ENCODE peak calls at places on chromosomes 4 and X, in eight cellular contexts. One of them, this sample, is unnamed.

GRCh38 chrX:136630881-136631280 is 17.1 kb upstream of the CD40LG start:
- ATAC-seq in upper lobe of left lung: no peak
- ATAC-seq in heart left ventricle: no peak
- ATAC-seq in A549: no peak
- ATAC-seq in HepG2: no peak
- ATAC-seq in K562: no peak
- ATAC-seq in right lobe of liver: no peak
- ATAC-seq in IMR-90: no peak
- ATAC-seq in this sample: no peak

GRCh38 chr4:185305979-185306442 is 89.7 kb downstream of the LRP2BP start:
- ATAC-seq in upper lobe of left lung: no peak
- ATAC-seq in heart left ventricle: no peak
- ATAC-seq in A549: peak; percentile 19
- ATAC-seq in HepG2: no peak
- ATAC-seq in K562: no peak
- ATAC-seq in right lobe of liver: no peak
- ATAC-seq in IMR-90: peak; percentile 82
- ATAC-seq in this sample: no peak

GRCh38 chrX:10579018-10579752 is 41.2 kb downstream of the MID1 start:
- ATAC-seq in upper lobe of left lung: no peak
- ATAC-seq in heart left ventricle: no peak
- ATAC-seq in A549: peak; percentile 64
- ATAC-seq in HepG2: no peak
- ATAC-seq in K562: no peak
- ATAC-seq in right lobe of liver: peak; percentile 62
- ATAC-seq in IMR-90: no peak
- ATAC-seq in this sample: no peak

GRCh38 chr4:148007789-148008188 is 275.9 kb downstream of the ARHGAP10 start:
- ATAC-seq in upper lobe of left lung: peak; percentile 68
- ATAC-seq in heart left ventricle: peak; percentile 44
- ATAC-seq in A549: peak; percentile 25
- ATAC-seq in HepG2: no peak
- ATAC-seq in K562: no peak
- ATAC-seq in right lobe of liver: peak; percentile 66
- ATAC-seq in IMR-90: peak; percentile 25
- ATAC-seq in this sample: peak; percentile 33

GRCh38 chr4:185671496-185671895 is 136.2 kb upstream of the PDLIM3 start:
- ATAC-seq in upper lobe of left lung: no peak
- ATAC-seq in heart left ventricle: peak; percentile 57
- ATAC-seq in A549: no peak
- ATAC-seq in HepG2: no peak
- ATAC-seq in K562: no peak
- ATAC-seq in right lobe of liver: no peak
- ATAC-seq in IMR-90: no peak
- ATAC-seq in this sample: no peak

GRCh38 chrX:54639346-54640102 is 109.5 kb downstream of the GNL3L start:
- ATAC-seq in upper lobe of left lung: peak; percentile 98
- ATAC-seq in heart left ventricle: peak; percentile 99
- ATAC-seq in A549: peak; percentile 100
- ATAC-seq in HepG2: peak; percentile 96
- ATAC-seq in K562: peak; percentile 99
- ATAC-seq in right lobe of liver: peak; percentile 87
- ATAC-seq in IMR-90: peak; percentile 98
- ATAC-seq in this sample: peak; percentile 95

GRCh38 chr4:88938138-88938537 is 118.8 kb downstream of the FAM13A start:
- ATAC-seq in upper lobe of left lung: no peak
- ATAC-seq in heart left ventricle: no peak
- ATAC-seq in A549: no peak
- ATAC-seq in HepG2: no peak
- ATAC-seq in K562: no peak
- ATAC-seq in right lobe of liver: peak; percentile 72
- ATAC-seq in IMR-90: peak; percentile 86
- ATAC-seq in this sample: no peak

GRCh38 chr4:113978561-113979156 is 788 bp downstream of the ARSJ start:
- ATAC-seq in upper lobe of left lung: peak; percentile 48
- ATAC-seq in heart left ventricle: peak; percentile 29
- ATAC-seq in A549: peak; percentile 70
- ATAC-seq in HepG2: peak; percentile 25
- ATAC-seq in K562: no peak
- ATAC-seq in right lobe of liver: peak; percentile 44
- ATAC-seq in IMR-90: peak; percentile 2
- ATAC-seq in this sample: peak; percentile 25

GRCh38 chr4:36292551-36293188 is 11.3 kb downstream of the DTHD1 start:
- ATAC-seq in upper lobe of left lung: no peak
- ATAC-seq in heart left ventricle: no peak
- ATAC-seq in A549: no peak
- ATAC-seq in HepG2: no peak
- ATAC-seq in K562: no peak
- ATAC-seq in right lobe of liver: no peak
- ATAC-seq in IMR-90: no peak
- ATAC-seq in this sample: no peak

GRCh38 chr4:164462471-164462870 is 291.5 kb upstream of the SMIM31 start:
- ATAC-seq in upper lobe of left lung: no peak
- ATAC-seq in heart left ventricle: no peak
- ATAC-seq in A549: no peak
- ATAC-seq in HepG2: no peak
- ATAC-seq in K562: no peak
- ATAC-seq in right lobe of liver: no peak
- ATAC-seq in IMR-90: no peak
- ATAC-seq in this sample: no peak

GRCh38 chr4:128288689-128289106 is 1.1 kb upstream of the PGRMC2 start:
- ATAC-seq in upper lobe of left lung: no peak
- ATAC-seq in heart left ventricle: no peak
- ATAC-seq in A549: no peak
- ATAC-seq in HepG2: no peak
- ATAC-seq in K562: peak; percentile 6
- ATAC-seq in right lobe of liver: no peak
- ATAC-seq in IMR-90: no peak
- ATAC-seq in this sample: no peak

GRCh38 chr4:159856451-159856850 is 753.6 kb downstream of the RAPGEF2 start:
- ATAC-seq in upper lobe of left lung: no peak
- ATAC-seq in heart left ventricle: no peak
- ATAC-seq in A549: no peak
- ATAC-seq in HepG2: no peak
- ATAC-seq in K562: no peak
- ATAC-seq in right lobe of liver: no peak
- ATAC-seq in IMR-90: no peak
- ATAC-seq in this sample: no peak

GRCh38 chrX:39551748-39552147 is 546.0 kb downstream of the BCOR start:
- ATAC-seq in upper lobe of left lung: no peak
- ATAC-seq in heart left ventricle: no peak
- ATAC-seq in A549: no peak
- ATAC-seq in HepG2: no peak
- ATAC-seq in K562: no peak
- ATAC-seq in right lobe of liver: no peak
- ATAC-seq in IMR-90: no peak
- ATAC-seq in this sample: no peak

GRCh38 chr4:77833158-77833724 is 14.1 kb upstream of the CNOT6L start:
- ATAC-seq in upper lobe of left lung: no peak
- ATAC-seq in heart left ventricle: no peak
- ATAC-seq in A549: no peak
- ATAC-seq in HepG2: no peak
- ATAC-seq in K562: no peak
- ATAC-seq in right lobe of liver: no peak
- ATAC-seq in IMR-90: no peak
- ATAC-seq in this sample: no peak

GRCh38 chr4:8401665-8402064 is 38.9 kb downstream of the ACOX3 start:
- ATAC-seq in upper lobe of left lung: no peak
- ATAC-seq in heart left ventricle: no peak
- ATAC-seq in A549: no peak
- ATAC-seq in HepG2: no peak
- ATAC-seq in K562: no peak
- ATAC-seq in right lobe of liver: no peak
- ATAC-seq in IMR-90: no peak
- ATAC-seq in this sample: no peak

GRCh38 chr4:24583451-24584174 is 741 bp downstream of the DHX15 start:
- ATAC-seq in upper lobe of left lung: peak; percentile 75
- ATAC-seq in heart left ventricle: peak; percentile 60
- ATAC-seq in A549: peak; percentile 72
- ATAC-seq in HepG2: peak; percentile 62
- ATAC-seq in K562: peak; percentile 68
- ATAC-seq in right lobe of liver: peak; percentile 51
- ATAC-seq in IMR-90: peak; percentile 50
- ATAC-seq in this sample: peak; percentile 26
- TF ChIP-seq POLR2A in upper lobe of left lung: no peak
- TF ChIP-seq POLR2A in heart left ventricle: no peak
- TF ChIP-seq POLR2A in A549: no peak
- TF ChIP-seq POLR2A in HepG2: no peak
- TF ChIP-seq POLR2A in K562: no peak
- TF ChIP-seq POLR2A in right lobe of liver: no peak
- TF ChIP-seq POLR2A in IMR-90: peak; percentile 13
- TF ChIP-seq POLR2A in this sample: no peak

GRCh38 chrX:80810365-80810978 is 795 bp upstream of the BRWD3 start:
- ATAC-seq in upper lobe of left lung: no peak
- ATAC-seq in heart left ventricle: no peak
- ATAC-seq in A549: no peak
- ATAC-seq in HepG2: peak; percentile 22
- ATAC-seq in K562: no peak
- ATAC-seq in right lobe of liver: no peak
- ATAC-seq in IMR-90: no peak
- ATAC-seq in this sample: no peak

GRCh38 chrX:80808854-80809493 is 703 bp downstream of the BRWD3 start:
- ATAC-seq in upper lobe of left lung: no peak
- ATAC-seq in heart left ventricle: no peak
- ATAC-seq in A549: peak; percentile 55
- ATAC-seq in HepG2: peak; percentile 42
- ATAC-seq in K562: peak; percentile 13
- ATAC-seq in right lobe of liver: peak; percentile 8
- ATAC-seq in IMR-90: no peak
- ATAC-seq in this sample: no peak

GRCh38 chrX:80808160-80808735 is 1.4 kb downstream of the BRWD3 start:
- ATAC-seq in upper lobe of left lung: peak; percentile 79
- ATAC-seq in heart left ventricle: peak; percentile 79
- ATAC-seq in A549: peak; percentile 73
- ATAC-seq in HepG2: peak; percentile 73
- ATAC-seq in K562: peak; percentile 76
- ATAC-seq in right lobe of liver: peak; percentile 70
- ATAC-seq in IMR-90: peak; percentile 61
- ATAC-seq in this sample: peak; percentile 79

GRCh38 chrX:80816051-80816450 is 6.4 kb upstream of the BRWD3 start:
- ATAC-seq in upper lobe of left lung: no peak
- ATAC-seq in heart left ventricle: no peak
- ATAC-seq in A549: no peak
- ATAC-seq in HepG2: no peak
- ATAC-seq in K562: no peak
- ATAC-seq in right lobe of liver: no peak
- ATAC-seq in IMR-90: no peak
- ATAC-seq in this sample: no peak

GRCh38 chrX:80812176-80812575 is 2.5 kb upstream of the BRWD3 start:
- ATAC-seq in upper lobe of left lung: no peak
- ATAC-seq in heart left ventricle: no peak
- ATAC-seq in A549: no peak
- ATAC-seq in HepG2: peak; percentile 60
- ATAC-seq in K562: no peak
- ATAC-seq in right lobe of liver: no peak
- ATAC-seq in IMR-90: no peak
- ATAC-seq in this sample: no peak
- H3K4me3 ChIP-seq in upper lobe of left lung: no peak overlapping the region
- H3K4me3 ChIP-seq in heart left ventricle: no peak overlapping the region
- H3K4me3 ChIP-seq in A549: no peak overlapping the region
- H3K4me3 ChIP-seq in HepG2: no peak overlapping the region
- H3K4me3 ChIP-seq in K562: no peak overlapping the region
- H3K4me3 ChIP-seq in right lobe of liver: no peak overlapping the region
- H3K4me3 ChIP-seq in IMR-90: no peak overlapping the region
- H3K4me3 ChIP-seq in this sample: no peak overlapping the region

DNA sequence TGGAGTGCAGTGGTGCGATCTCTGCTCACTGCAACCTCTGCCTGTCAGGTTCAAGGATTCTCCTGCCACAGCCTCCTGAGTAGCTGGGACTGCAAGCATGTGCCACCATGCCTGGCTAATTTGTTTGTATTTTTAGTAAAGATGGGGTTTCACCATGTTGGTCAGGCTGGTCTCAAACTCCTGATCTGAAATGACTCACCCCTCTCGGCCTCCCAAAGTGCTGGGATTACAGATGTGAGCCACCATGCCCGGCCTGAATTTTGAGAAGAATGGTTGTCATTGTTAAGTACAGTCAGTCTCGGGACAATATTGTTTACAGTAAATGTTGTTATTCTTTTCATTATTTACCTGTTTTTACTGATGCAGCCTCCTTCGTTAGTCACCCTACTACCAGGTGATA is 1226.2 kb upstream of the TENM3 start:
- ATAC-seq in upper lobe of left lung: no peak
- ATAC-seq in heart left ventricle: no peak
- ATAC-seq in A549: no peak
- ATAC-seq in HepG2: no peak
- ATAC-seq in K562: no peak
- ATAC-seq in right lobe of liver: no peak
- ATAC-seq in IMR-90: no peak
- ATAC-seq in this sample: no peak
- TF ChIP-seq POLR2A in upper lobe of left lung: no peak
- TF ChIP-seq POLR2A in heart left ventricle: no peak
- TF ChIP-seq POLR2A in A549: no peak
- TF ChIP-seq POLR2A in HepG2: no peak
- TF ChIP-seq POLR2A in K562: no peak
- TF ChIP-seq POLR2A in right lobe of liver: no peak
- TF ChIP-seq POLR2A in IMR-90: no peak
- TF ChIP-seq POLR2A in this sample: no peak

GRCh38 chrX:140710710-140711109 is 1.2 kb downstream of the LINC00632 start:
- ATAC-seq in upper lobe of left lung: no peak
- ATAC-seq in heart left ventricle: peak; percentile 52
- ATAC-seq in A549: no peak
- ATAC-seq in HepG2: no peak
- ATAC-seq in K562: no peak
- ATAC-seq in right lobe of liver: no peak
- ATAC-seq in IMR-90: no peak
- ATAC-seq in this sample: no peak

GRCh38 chrX:140712413-140713173 is 3.0 kb downstream of the LINC00632 start:
- ATAC-seq in upper lobe of left lung: no peak
- ATAC-seq in heart left ventricle: peak; percentile 41
- ATAC-seq in A549: peak; percentile 75
- ATAC-seq in HepG2: peak; percentile 35
- ATAC-seq in K562: no peak
- ATAC-seq in right lobe of liver: peak; percentile 44
- ATAC-seq in IMR-90: peak; percentile 78
- ATAC-seq in this sample: peak; percentile 10

GRCh38 chrX:140709421-140709846 is at the start of gene LINC00632:
- ATAC-seq in upper lobe of left lung: no peak
- ATAC-seq in heart left ventricle: no peak
- ATAC-seq in A549: no peak
- ATAC-seq in HepG2: no peak
- ATAC-seq in K562: no peak
- ATAC-seq in right lobe of liver: no peak
- ATAC-seq in IMR-90: no peak
- ATAC-seq in this sample: no peak

GRCh38 chrX:140715787-140716186 is 6.2 kb downstream of the LINC00632 start:
- ATAC-seq in upper lobe of left lung: no peak
- ATAC-seq in heart left ventricle: no peak
- ATAC-seq in A549: no peak
- ATAC-seq in HepG2: no peak
- ATAC-seq in K562: no peak
- ATAC-seq in right lobe of liver: no peak
- ATAC-seq in IMR-90: no peak
- ATAC-seq in this sample: no peak

DNA sequence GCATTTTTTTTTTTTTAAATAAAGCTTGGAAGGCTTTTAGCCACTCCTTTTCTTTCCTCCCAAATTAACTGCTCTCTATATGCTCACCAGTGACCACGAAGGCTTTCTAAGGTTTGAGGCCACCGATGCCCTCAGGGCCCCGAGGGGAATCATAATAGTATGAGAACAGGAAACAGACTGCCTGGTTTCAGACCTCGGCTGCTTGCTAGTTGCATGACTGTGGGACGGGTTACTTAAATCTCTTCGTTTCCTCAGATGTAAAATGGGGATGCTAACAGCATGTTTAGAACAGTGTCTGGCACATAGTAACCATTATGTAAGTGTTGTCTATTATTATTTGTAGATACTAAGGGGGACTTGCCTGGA is 3.6 kb downstream of the LINC00632 start:
- ATAC-seq in upper lobe of left lung: no peak
- ATAC-seq in heart left ventricle: no peak
- ATAC-seq in A549: peak; percentile 41
- ATAC-seq in HepG2: no peak
- ATAC-seq in K562: no peak
- ATAC-seq in right lobe of liver: no peak
- ATAC-seq in IMR-90: no peak
- ATAC-seq in this sample: peak; percentile 10
- H3K4me3 ChIP-seq in upper lobe of left lung: peak overlapping the region; percentile 30
- H3K4me3 ChIP-seq in heart left ventricle: peak overlapping the region; percentile 42
- H3K4me3 ChIP-seq in A549: peak overlapping the region; percentile 29
- H3K4me3 ChIP-seq in HepG2: no peak overlapping the region
- H3K4me3 ChIP-seq in K562: no peak overlapping the region
- H3K4me3 ChIP-seq in right lobe of liver: no peak overlapping the region
- H3K4me3 ChIP-seq in IMR-90: peak overlapping the region; percentile 18
- H3K4me3 ChIP-seq in this sample: peak overlapping the region; percentile 40